ENCODE peak calls at places on chromosomes 12 and 14, in four cellular contexts. I is WTC11, R is HepG2, T is K562. D is an unnamed sample.

GRCh38 chr12:1918081-1918874 is at the start of gene CACNA2D4:
- DNase-seq in T (peak), I (no peak), R (no peak), D (peak)

GRCh38 chr12:110379642-110380041 is 23.9 kb downstream of the ANAPC7 start:
- DNase-seq in R (no peak), T (no peak), I (no peak), D (no peak)

GRCh38 chr14:22900088-22900799 is 17.2 kb downstream of the REM2 start:
- DNase-seq in R (peak), I (peak), T (peak), D (peak)

GRCh38 chr14:74207943-74208342 is 31.3 kb upstream of the VSX2 start:
- DNase-seq in R (peak), I (peak), T (peak), D (no peak)

GRCh38 chr14:33402604-33403003 is 463.9 kb downstream of the NPAS3 start:
- DNase-seq in I (no peak), T (no peak), R (no peak), D (no peak)

GRCh38 chr14:104115691-104116543 is 22.5 kb upstream of the KIF26A start:
- DNase-seq in I (peak), T (no peak), R (no peak), D (no peak)

GRCh38 chr12:61804301-61804700 is 455.9 kb upstream of the USP15 start:
- DNase-seq in R (no peak), T (no peak), I (no peak), D (no peak)

GRCh38 chr12:10331642-10332239 is 24.1 kb downstream of the KLRD1 start:
- DNase-seq in T (peak), R (peak), I (no peak), D (peak)

GRCh38 chr14:45156067-45156466 is 20.3 kb downstream of the FANCM start:
- DNase-seq in R (no peak), I (no peak), T (no peak), D (no peak)

GRCh38 chr12:47071241-47071852 is 8.1 kb upstream of the PCED1B start:
- DNase-seq in R (peak), I (peak), T (peak), D (peak)

GRCh38 chr12:12091977-12092663 is 21.4 kb downstream of the BCL2L14 start:
- DNase-seq in I (no peak), T (no peak), R (peak), D (no peak)

GRCh38 chr14:22429546-22429945 is 159.5 kb downstream of the DAD1 start:
- DNase-seq in I (no peak), T (no peak), R (no peak), D (no peak)

GRCh38 chr12:115966376-115966775 is 311.1 kb downstream of the MED13L start:
- DNase-seq in R (no peak), T (no peak), I (no peak), D (no peak)

GRCh38 chr14:50335989-50336391 is 23.9 kb downstream of the DMAC2L start:
- DNase-seq in R (no peak), T (peak), I (no peak), D (no peak)

GRCh38 chr14:64637735-64638473 is 66.3 kb upstream of the PLEKHG3 start:
- DNase-seq in R (no peak), I (no peak), T (no peak), D (no peak)

GRCh38 chr14:50045039-50045711 is 71.2 kb downstream of the VCPKMT start:
- DNase-seq in T (peak), R (peak), I (no peak), D (no peak)

GRCh38 chr12:105725054-105725453 is 394.6 kb downstream of the C12orf75 start:
- DNase-seq in I (no peak), R (no peak), T (no peak), D (no peak)

GRCh38 chr14:56374421-56374820 is 205.2 kb upstream of the TMEM260 start:
- DNase-seq in R (no peak), T (no peak), I (no peak), D (no peak)

GRCh38 chr12:59500915-59501314 is 94.9 kb upstream of the SLC16A7 start:
- DNase-seq in T (no peak), R (no peak), I (no peak), D (no peak)

GRCh38 chr14:54348001-54348611 is 48.7 kb upstream of the CDKN3 start:
- DNase-seq in I (no peak), T (peak), R (peak), D (peak)

GRCh38 chr12:93109794-93110203 is 180.7 kb upstream of the EEA1 start:
- DNase-seq in I (no peak), R (no peak), T (no peak), D (no peak)

GRCh38 chr12:11949738-11950403 is 120.9 kb upstream of the BCL2L14 start:
- DNase-seq in I (no peak), R (no peak), T (no peak), D (no peak)

GRCh38 chr14:102479777-102480176 is 29.8 kb downstream of the ANKRD9 start:
- DNase-seq in I (no peak), R (no peak), T (no peak), D (no peak)

GRCh38 chr12:31589582-31589895 is 1.4 kb downstream of the DENND5B start:
- DNase-seq in I (peak), R (no peak), T (peak), D (no peak)

GRCh38 chr12:62214847-62215246 is 45.4 kb upstream of the USP15 start:
- DNase-seq in I (no peak), R (no peak), T (no peak), D (no peak)

DNA sequence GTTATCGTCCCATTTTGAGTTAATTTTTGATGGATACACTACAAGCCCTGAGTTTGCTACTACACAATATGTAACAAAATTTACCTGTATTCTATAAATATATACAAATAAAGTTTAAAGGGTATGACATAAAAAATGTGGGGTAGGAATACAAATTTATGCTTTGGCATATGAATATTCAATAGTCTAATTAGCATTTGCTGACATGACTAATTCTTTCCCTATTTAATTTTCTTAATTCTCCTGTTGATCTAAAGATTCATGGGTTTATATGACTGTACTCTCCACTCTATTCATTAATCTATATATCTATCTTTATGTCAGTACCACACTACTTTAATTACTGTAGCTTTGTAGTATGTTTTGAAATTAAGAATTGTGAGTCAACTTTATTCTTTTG is 1840.7 kb upstream of the FLRT2 start:
- DNase-seq in T (no peak), R (no peak), I (no peak), D (no peak)
- TF ChIP-seq SP1 in T (no peak), R (no peak), I (no peak), D (no peak)

GRCh38 chr14:25406818-25407217 is 356.9 kb upstream of the STXBP6 start:
- DNase-seq in T (peak), I (peak), R (peak), D (peak)
- TF ChIP-seq ELF4 in T (no peak), I (no peak), R (no peak), D (no peak)

GRCh38 chr12:72271741-72272661 is at the start of gene TRHDE:
- DNase-seq in R (no peak), T (no peak), I (peak), D (peak)

GRCh38 chr12:72270246-72270645 is 1.9 kb upstream of the TRHDE start:
- DNase-seq in R (no peak), T (no peak), I (no peak), D (no peak)

GRCh38 chr12:72272731-72273498 is 745 bp downstream of the TRHDE start:
- DNase-seq in T (no peak), R (no peak), I (peak), D (peak)

GRCh38 chr12:72269491-72269890 is 2.7 kb upstream of the TRHDE start:
- DNase-seq in T (no peak), I (no peak), R (no peak), D (no peak)

GRCh38 chr12:72271401-72271740 is 799 bp upstream of the TRHDE start:
- DNase-seq in R (no peak), T (no peak), I (peak), D (peak)
- TF ChIP-seq SP1 in R (no peak), T (no peak), I (no peak), D (no peak)

GRCh38 chr12:120421701-120422100 is 16.2 kb upstream of the COX6A1 start:
- DNase-seq in T (no peak), R (no peak), I (peak), D (no peak)
- TF ChIP-seq ELF4 in T (no peak), R (no peak), I (no peak), D (no peak)

GRCh38 chr14:85222344-85222743 is 307.6 kb upstream of the FLRT2 start:
- DNase-seq in T (no peak), R (no peak), I (no peak), D (no peak)

GRCh38 chr14:85217412-85217811 is 312.5 kb upstream of the FLRT2 start:
- DNase-seq in I (no peak), T (no peak), R (no peak), D (no peak)

GRCh38 chr14:85214471-85214870 is 315.5 kb upstream of the FLRT2 start:
- DNase-seq in R (no peak), I (no peak), T (no peak), D (no peak)

GRCh38 chr14:85221832-85222231 is 308.1 kb upstream of the FLRT2 start:
- DNase-seq in R (no peak), T (no peak), I (no peak), D (no peak)

DNA sequence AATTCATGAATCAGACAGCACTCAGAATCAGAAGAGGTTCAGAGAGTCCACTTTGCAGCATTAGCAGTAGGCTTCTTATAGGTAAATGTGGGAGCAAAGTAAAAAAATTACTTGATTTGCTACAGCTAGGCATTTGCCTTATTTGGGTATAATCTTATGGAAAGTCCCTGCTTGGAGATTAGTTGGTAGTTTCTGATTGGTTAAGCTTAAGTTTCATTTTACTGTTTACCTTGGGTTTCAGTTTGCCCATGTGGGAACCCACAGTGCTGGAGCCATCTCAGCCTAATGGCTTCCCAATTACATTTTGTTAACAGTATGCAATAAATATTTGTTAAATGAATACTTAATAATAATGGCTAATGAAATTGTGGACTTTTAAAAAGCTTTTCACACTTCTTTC is 311.0 kb upstream of the FLRT2 start:
- DNase-seq in I (no peak), T (no peak), R (no peak), D (no peak)
- TF ChIP-seq SP1 in I (no peak), T (no peak), R (no peak), D (no peak)

GRCh38 chr12:120669055-120669828 is 17.7 kb upstream of the MLEC start:
- DNase-seq in T (no peak), I (peak), R (no peak), D (no peak)
- TF ChIP-seq ELF4 in T (no peak), I (no peak), R (no peak), D (no peak)

GRCh38 chr14:59755388-59755787 is 115.2 kb downstream of the RTN1 start:
- DNase-seq in I (no peak), R (no peak), T (no peak), D (no peak)

GRCh38 chr14:59751578-59751977 is 119.0 kb downstream of the RTN1 start:
- DNase-seq in I (no peak), R (no peak), T (no peak), D (no peak)

GRCh38 chr14:59754256-59754655 is 116.3 kb downstream of the RTN1 start:
- DNase-seq in I (no peak), T (no peak), R (no peak), D (no peak)
- TF ChIP-seq SP1 in I (no peak), T (no peak), R (no peak), D (no peak)

GRCh38 chr12:79688376-79689040 is 2.3 kb downstream of the PAWR start:
- DNase-seq in R (no peak), T (no peak), I (no peak), D (no peak)
- TF ChIP-seq ELF4 in R (no peak), T (no peak), I (no peak), D (no peak)

DNA sequence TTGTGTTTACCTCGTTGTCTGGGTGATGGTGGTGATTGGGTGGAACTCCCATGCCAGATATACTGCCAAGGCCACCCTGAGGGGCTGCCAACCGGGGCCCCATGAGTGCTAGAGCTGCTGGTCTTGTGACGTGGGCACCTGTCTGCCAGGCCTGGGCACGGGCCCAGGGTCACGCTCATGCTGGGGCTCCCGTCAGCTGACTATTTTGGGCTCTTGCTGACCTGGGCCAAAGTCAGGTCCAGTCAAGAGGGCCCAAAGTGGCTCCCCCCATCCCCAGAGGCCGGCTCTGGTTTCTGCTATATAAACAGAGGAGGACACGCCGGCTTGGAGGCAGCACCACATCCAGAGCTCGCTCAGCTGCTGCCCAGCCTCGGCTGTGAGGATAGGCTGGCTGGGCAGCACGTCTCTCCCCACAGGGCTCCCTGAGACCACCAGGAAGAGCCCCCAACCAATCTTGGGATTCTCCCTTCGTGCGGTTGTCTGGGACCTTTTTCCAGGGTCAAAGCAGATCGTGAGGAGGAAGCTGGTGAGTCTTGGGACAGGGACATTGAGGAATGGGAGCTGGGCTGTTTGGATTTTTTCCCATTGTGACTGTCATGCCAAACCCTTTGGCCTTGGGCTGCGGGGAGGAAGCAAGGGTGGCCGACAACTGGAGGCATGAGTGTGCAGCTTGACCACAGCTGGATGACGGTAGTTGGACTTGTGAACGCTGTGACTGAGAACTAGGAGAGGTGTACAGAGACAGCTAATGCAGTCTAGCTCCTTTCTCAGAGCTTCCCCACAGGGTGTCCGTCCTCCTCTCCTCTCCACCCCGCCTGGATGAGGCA is 7.6 kb upstream of the NR4A1 start:
- DNase-seq in R (peak), T (no peak), I (no peak), D (no peak)
- TF ChIP-seq SP1 in R (no peak), T (no peak), I (no peak), D (no peak)

D was measured in HEK293T.